ENCODE peak calls at places on chromosome 11, in seven cellular contexts. B is SW480; J is stimulated activated CD4-positive, alpha-beta T cell treated with anti-CD3 and anti-CD28 coated beads, Interleukin-4, amount 100 ng/mL, for 1 hour; Z is ovary; Q is adipocyte; A is T-helper 9 cell; W is cardiac septum. K is an unnamed sample.

GRCh38 chr11:72787262-72788104 is 6.4 kb downstream of the STARD10 start:
- DNase-seq in B (peak; percentile 94), J (no peak), Z (peak; percentile 16), Q (no peak), A (no peak), W (no peak), K (peak; percentile 61)

GRCh38 chr11:74611369-74611861 is 19.0 kb downstream of the POLD3 start:
- DNase-seq in B (peak; percentile 40), J (no peak), Z (no peak), Q (peak; percentile 82), A (no peak), W (no peak), K (peak; percentile 34)

GRCh38 chr11:64903291-64903833 is 13.6 kb downstream of the ATG2A start:
- DNase-seq in B (no peak), J (no peak), Z (no peak), Q (no peak), A (no peak), W (no peak), K (no peak)

GRCh38 chr11:94895451-94895850 is 77.9 kb downstream of the CWC15 start:
- DNase-seq in B (no peak), J (no peak), Z (no peak), Q (peak; percentile 36), A (no peak), W (no peak), K (no peak)

GRCh38 chr11:72591785-72592490 is 82.3 kb downstream of the PDE2A start:
- DNase-seq in B (no peak), J (peak; percentile 30), Z (no peak), Q (no peak), A (peak; percentile 23), W (no peak), K (peak; percentile 35)

GRCh38 chr11:101617735-101618332 is 34.0 kb upstream of the TRPC6 start:
- DNase-seq in B (no peak), J (no peak), Z (no peak), Q (no peak), A (no peak), W (no peak), K (no peak)

GRCh38 chr11:121483805-121484478 is 31.2 kb upstream of the SORL1-AS1 start:
- DNase-seq in B (no peak), J (no peak), Z (no peak), Q (no peak), A (no peak), W (no peak), K (no peak)

GRCh38 chr11:60344146-60344545 is 17.1 kb downstream of the MS4A6E start:
- DNase-seq in B (no peak), J (no peak), Z (no peak), Q (no peak), A (no peak), W (no peak), K (no peak)

GRCh38 chr11:76808158-76808557 is 25.0 kb downstream of the TSKU start:
- DNase-seq in B (no peak), J (no peak), Z (no peak), Q (no peak), A (no peak), W (peak; percentile 47), K (no peak)

GRCh38 chr11:44016129-44016528 is 31.7 kb upstream of the ACCSL start:
- DNase-seq in B (peak; percentile 34), J (no peak), Z (peak; percentile 75), Q (peak; percentile 85), A (no peak), W (no peak), K (no peak)

GRCh38 chr11:66080055-66080817 is 10.2 kb downstream of the PACS1 start:
- DNase-seq in B (peak; percentile 45), J (peak; percentile 59), Z (peak; percentile 66), Q (peak; percentile 93), A (peak; percentile 63), W (no peak), K (no peak)

GRCh38 chr11:64206457-64207246 is at the start of gene FERMT3:
- DNase-seq in B (no peak), J (peak; percentile 78), Z (no peak), Q (no peak), A (peak; percentile 52), W (peak; percentile 89), K (peak; percentile 84)

GRCh38 chr11:75225794-75226193 is 14.8 kb upstream of the TPBGL start:
- DNase-seq in B (no peak), J (no peak), Z (no peak), Q (no peak), A (no peak), W (no peak), K (no peak)

GRCh38 chr11:68282141-68282860 is 10.5 kb upstream of the C11orf24 start:
- DNase-seq in B (peak; percentile 59), J (no peak), Z (no peak), Q (no peak), A (no peak), W (peak; percentile 69), K (peak; percentile 93)

GRCh38 chr11:71396548-71397123 is 51.6 kb downstream of the DHCR7 start:
- DNase-seq in B (no peak), J (no peak), Z (no peak), Q (no peak), A (no peak), W (no peak), K (no peak)

K was measured in GM12865.